ENCODE peak calls at places on chromosomes 12 and 14, in nine cellular contexts. F is spleen, Z is lower leg skin, K is HepG2, J is esophagus squamous epithelium, L is A549, W is GM12878, E is esophagus muscularis mucosa, V is uterus. R is an unnamed sample.
A peak's percentile ranks its signal among the peaks of the same experiment; 100 is the strongest.

GRCh38 chr14:31727797-31728196 is 166.6 kb downstream of the NUBPL start:
- DNase-seq in J (no peak), F (no peak), Z (no peak), L (no peak), E (no peak), V (no peak), K (no peak), W (no peak), R (no peak)

GRCh38 chr14:58920230-58920629 is 268.2 kb upstream of the DAAM1 start:
- DNase-seq in E (no peak), K (no peak), W (no peak), Z (no peak), V (no peak), F (no peak), L (no peak), J (no peak), R (no peak)

GRCh38 chr12:54126696-54127537 is 61.9 kb downstream of the SMUG1 start:
- DNase-seq in E (no peak), Z (peak; percentile 97), J (no peak), V (peak; percentile 79), F (peak; percentile 79), L (no peak), K (no peak), W (no peak), R (peak; percentile 26)

GRCh38 chr12:18262514-18262913 is 1.2 kb downstream of the PIK3C2G start:
- DNase-seq in F (no peak), E (no peak), K (no peak), L (no peak), V (no peak), Z (no peak), J (no peak), W (no peak), R (no peak)

GRCh38 chr12:59624732-59625455 is 29.1 kb downstream of the SLC16A7 start:
- DNase-seq in V (no peak), W (no peak), L (no peak), F (no peak), Z (no peak), E (no peak), K (no peak), J (no peak), R (no peak)

GRCh38 chr12:103495783-103496456 is at the start of gene C12orf42:
- DNase-seq in W (peak; percentile 63), F (no peak), V (peak; percentile 27), E (no peak), J (no peak), Z (no peak), L (peak; percentile 75), K (no peak), R (peak; percentile 31)

GRCh38 chr14:25518347-25518746 is 468.4 kb upstream of the STXBP6 start:
- DNase-seq in L (no peak), J (no peak), K (no peak), E (no peak), Z (no peak), V (no peak), W (no peak), F (no peak), R (no peak)

GRCh38 chr14:90714811-90715210 is 101.4 kb downstream of the TTC7B start:
- DNase-seq in K (no peak), F (no peak), L (no peak), J (no peak), V (no peak), E (no peak), W (no peak), Z (no peak), R (no peak)

GRCh38 chr14:50936882-50937281 is 7.4 kb downstream of the PYGL start:
- DNase-seq in K (no peak), W (no peak), V (no peak), F (no peak), Z (no peak), E (no peak), J (no peak), L (no peak), R (no peak)

DNA sequence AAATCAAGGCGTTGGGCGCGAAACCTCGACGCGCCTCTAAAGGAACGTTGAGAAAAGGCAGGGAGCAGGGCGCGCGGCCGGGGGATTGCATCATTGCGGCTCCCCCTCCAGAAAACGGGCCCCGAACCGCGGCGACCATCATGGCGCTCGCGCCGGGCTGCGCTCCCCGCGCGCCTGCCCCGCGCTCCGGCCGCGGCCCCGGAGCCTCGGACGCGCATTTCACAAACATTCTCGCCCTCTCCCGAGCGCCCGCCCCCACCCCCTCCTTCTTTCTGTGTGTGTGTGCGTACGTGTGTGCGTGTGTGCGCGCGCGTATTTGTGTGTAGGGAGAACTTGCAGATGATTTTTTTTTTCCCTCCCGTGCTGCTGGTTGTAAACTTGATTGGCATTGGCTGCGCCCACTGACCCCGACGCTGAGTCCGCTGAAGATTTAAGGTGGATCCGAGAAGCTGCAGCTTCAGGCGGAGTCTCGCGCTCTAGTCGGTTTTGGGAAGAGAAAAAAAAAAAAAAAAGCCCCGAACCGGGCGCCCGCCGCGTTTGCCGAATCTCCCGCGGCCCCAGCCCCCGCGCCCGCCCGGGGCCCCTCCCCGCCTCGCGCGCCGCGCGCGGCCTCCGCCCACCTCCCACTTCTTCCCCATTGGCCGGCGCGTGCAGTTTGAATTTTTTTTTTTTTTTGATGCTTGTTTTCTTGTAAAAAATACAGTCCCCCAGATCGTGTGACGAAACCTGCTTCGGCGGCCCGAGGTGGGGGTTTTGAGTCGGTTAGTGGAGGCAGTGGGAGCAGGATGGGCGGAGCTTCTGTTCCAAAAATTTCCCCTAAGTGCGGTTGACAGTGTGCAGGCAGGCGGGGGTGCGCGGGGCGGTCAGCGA is 8.2 kb downstream of the CDKN1B start:
- DNase-seq in V (peak; percentile 91), K (peak; percentile 97), Z (peak; percentile 98), L (peak; percentile 100), J (peak; percentile 94), F (peak; percentile 96), W (peak; percentile 94), E (peak; percentile 98), R (peak; percentile 92)
- TF ChIP-seq POLR2A in V (peak; percentile 96), K (peak; percentile 65), Z (peak; percentile 30), L (peak; percentile 56), J (no peak), F (peak; percentile 89), W (peak; percentile 76), E (peak; percentile 71), R (peak; percentile 82)

GRCh38 chr12:6750506-6750905 is 2.4 kb downstream of the MLF2 start:
- DNase-seq in J (no peak), V (no peak), F (no peak), E (no peak), K (no peak), W (no peak), L (no peak), Z (no peak), R (no peak)

GRCh38 chr12:6752931-6753771 is at the start of gene MLF2:
- DNase-seq in E (peak; percentile 99), K (peak; percentile 96), Z (peak; percentile 100), L (peak; percentile 99), W (peak; percentile 94), V (peak; percentile 99), J (peak; percentile 87), F (peak; percentile 99), R (peak; percentile 99)

GRCh38 chr12:6753772-6754356 is 923 bp upstream of the MLF2 start:
- DNase-seq in W (no peak), J (no peak), Z (no peak), L (no peak), V (no peak), F (no peak), E (no peak), K (no peak), R (no peak)

GRCh38 chr12:6751767-6752166 is 1.2 kb downstream of the MLF2 start:
- DNase-seq in E (no peak), K (no peak), V (peak; percentile 29), L (no peak), F (no peak), W (no peak), Z (no peak), J (no peak), R (no peak)

GRCh38 chr12:6752181-6752930 is 585 bp downstream of the MLF2 start:
- DNase-seq in F (no peak), E (no peak), K (peak; percentile 51), Z (peak; percentile 91), W (no peak), V (peak; percentile 27), J (no peak), L (peak; percentile 69), R (peak; percentile 53)
- TF ChIP-seq CTCF in F (no peak), E (peak; percentile 23), K (peak; percentile 53), Z (no peak), W (no peak), V (no peak), J (no peak), L (peak; percentile 38), R (no peak)

GRCh38 chr12:51419473-51420228 is 5.0 kb upstream of the SLC4A8 start:
- DNase-seq in J (no peak), L (peak; percentile 21), W (no peak), F (no peak), E (peak; percentile 24), V (no peak), Z (no peak), K (no peak), R (no peak)
- H3K4me3 ChIP-seq in J (no peak overlapping the region), L (no peak overlapping the region), W (no peak overlapping the region), F (no peak overlapping the region), E (no peak overlapping the region), V (no peak overlapping the region), Z (no peak overlapping the region), K (no peak overlapping the region), R (no peak overlapping the region)

DNA sequence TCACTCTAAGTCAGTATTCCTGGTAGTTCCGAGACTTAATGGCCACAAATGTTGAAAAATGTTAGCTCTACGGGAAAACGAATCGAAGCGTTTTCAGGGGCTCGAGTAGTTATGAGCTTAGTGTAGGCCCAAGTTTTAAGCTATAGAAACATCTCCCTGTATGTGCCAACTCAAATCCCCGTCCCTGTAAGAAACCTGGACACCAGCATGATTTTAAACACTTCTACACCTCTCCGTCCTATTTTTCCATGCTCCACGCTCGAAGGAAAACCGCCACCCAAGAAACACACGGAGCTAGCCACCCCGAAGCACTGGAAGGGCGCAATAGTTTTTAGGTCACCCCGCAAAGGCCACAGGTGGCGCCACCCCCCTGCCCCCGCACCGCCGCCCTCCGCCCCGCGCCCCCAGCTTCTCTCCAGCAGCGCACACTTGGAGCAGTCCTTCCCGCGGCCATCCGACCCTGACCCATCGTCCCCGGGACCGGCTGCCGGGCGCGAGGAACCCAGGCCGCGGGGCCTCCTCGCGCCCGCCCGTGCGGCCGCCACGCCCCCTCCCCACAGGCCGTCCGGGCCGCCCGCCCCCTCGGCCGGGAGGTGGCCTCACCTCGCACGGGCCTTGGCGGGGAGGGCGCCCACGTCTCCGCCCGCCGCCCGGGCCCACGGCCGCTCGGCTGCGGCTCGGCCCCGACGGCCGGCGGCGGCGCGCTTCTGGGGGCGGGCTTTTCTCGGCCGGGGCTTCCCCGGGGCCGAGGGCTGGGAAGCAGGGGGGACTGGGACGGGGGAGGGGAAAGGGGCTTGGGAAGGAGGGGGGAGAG is 519 bp downstream of the R3HDM2 start:
- DNase-seq in Z (peak; percentile 89), F (peak; percentile 92), E (no peak), K (no peak), V (no peak), L (no peak), W (no peak), J (no peak), R (no peak)
- TF ChIP-seq POLR2A in Z (no peak), F (no peak), E (no peak), K (no peak), V (no peak), L (peak; percentile 64), W (peak; percentile 73), J (no peak), R (no peak)

DNA sequence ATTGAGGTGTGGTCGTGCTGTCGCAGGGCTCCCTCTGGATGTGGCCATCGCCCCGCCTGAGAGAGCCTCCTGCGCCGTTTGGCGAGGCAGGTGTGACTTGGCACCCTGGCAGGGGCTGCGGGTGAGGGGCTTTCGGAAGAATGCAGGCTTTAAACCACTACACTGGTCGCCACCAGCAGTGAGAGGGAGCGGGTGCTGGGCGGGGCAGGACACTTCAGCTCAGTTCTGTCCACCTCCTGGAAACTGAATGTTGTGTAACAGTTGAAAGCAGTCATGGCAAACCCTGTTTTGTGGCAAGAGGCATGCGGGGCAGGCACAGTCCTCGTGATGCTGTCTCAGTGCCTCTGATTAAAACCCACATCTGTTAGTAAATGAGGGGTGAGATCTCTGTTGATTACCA is 55.9 kb downstream of the AACS start:
- DNase-seq in K (no peak), Z (no peak), F (no peak), J (no peak), W (no peak), L (no peak), V (no peak), E (no peak), R (no peak)
- TF ChIP-seq CTCF in K (no peak), Z (no peak), F (no peak), J (no peak), W (no peak), L (no peak), V (no peak), E (no peak), R (no peak)

R was measured in body of pancreas.